ENCODE peak calls at places on chromosome 22, in four cellular contexts. I, X, M and R are unnamed samples.

GRCh38 chr22:41976070-41976901 is 7.0 kb downstream of the SEPTIN3 start:
- DNase-seq in I (no peak), X (peak; percentile 74), M (no peak), R (no peak)

GRCh38 chr22:19966908-19967750 is 25.5 kb upstream of the TXNRD2 start:
- DNase-seq in I (no peak), X (no peak), M (no peak), R (no peak)

GRCh38 chr22:21632237-21632895 is at the start of gene CCDC116:
- DNase-seq in I (no peak), X (peak; percentile 99), M (no peak), R (no peak)

GRCh38 chr22:41380993-41381328 is 781 bp upstream of the TEF start:
- DNase-seq in I (no peak), X (no peak), M (peak; percentile 96), R (no peak)

GRCh38 chr22:19892249-19892879 is 37.7 kb upstream of the GNB1L start:
- DNase-seq in I (no peak), X (peak; percentile 85), M (no peak), R (peak; percentile 76)

GRCh38 chr22:17264321-17265052 is 45.3 kb upstream of the ADA2 start:
- DNase-seq in I (no peak), X (no peak), M (no peak), R (peak; percentile 36)

GRCh38 chr22:30267382-30268302 is 991 bp upstream of the OSM start:
- DNase-seq in I (no peak), X (no peak), M (no peak), R (no peak)

GRCh38 chr22:40922484-40923303 is 28.5 kb upstream of the RBX1 start:
- DNase-seq in I (no peak), X (peak; percentile 26), M (no peak), R (no peak)

GRCh38 chr22:40452730-40453487 is 82.5 kb downstream of the SGSM3 start:
- DNase-seq in I (no peak), X (no peak), M (no peak), R (no peak)

GRCh38 chr22:36606114-36606513 is 77.1 kb upstream of the EIF3D start:
- DNase-seq in I (no peak), X (no peak), M (no peak), R (no peak)

GRCh38 chr22:44366372-44367310 is 53.9 kb upstream of the SHISAL1 start:
- DNase-seq in I (no peak), X (no peak), M (peak; percentile 55), R (no peak)

GRCh38 chr22:21861856-21862255 is 5.6 kb downstream of the MAPK1 start:
- DNase-seq in I (no peak), X (no peak), M (no peak), R (no peak)

GRCh38 chr22:30809086-30809485 is 114.4 kb downstream of the OSBP2 start:
- DNase-seq in I (no peak), X (no peak), M (no peak), R (no peak)

GRCh38 chr22:20738394-20739089 is 35.4 kb upstream of the SERPIND1 start:
- DNase-seq in I (no peak), X (no peak), M (no peak), R (no peak)

GRCh38 chr22:19719488-19720021 is 3.8 kb upstream of the GP1BB start:
- DNase-seq in I (no peak), X (no peak), M (no peak), R (no peak)

GRCh38 chr22:22156716-22157499 is 87.7 kb upstream of the VPREB1 start:
- DNase-seq in I (peak; percentile 21), X (peak; percentile 100), M (no peak), R (no peak)

GRCh38 chr22:49812838-49813237 is 14.8 kb downstream of the BRD1 start:
- DNase-seq in I (no peak), X (no peak), M (peak; percentile 56), R (no peak)

GRCh38 chr22:32904044-32904443 is 102.5 kb downstream of the TIMP3 start:
- DNase-seq in I (no peak), X (peak; percentile 78), M (peak; percentile 71), R (no peak)

GRCh38 chr22:31938258-31938657 is 6.1 kb upstream of the YWHAH start:
- DNase-seq in I (no peak), X (no peak), M (no peak), R (no peak)

GRCh38 chr22:44341431-44342346 is 28.9 kb upstream of the SHISAL1 start:
- DNase-seq in I (no peak), X (no peak), M (peak; percentile 86), R (peak; percentile 66)

GRCh38 chr22:31436132-31436531 is 36.7 kb downstream of the DRG1 start:
- DNase-seq in I (no peak), X (no peak), M (no peak), R (no peak)

GRCh38 chr22:19130959-19131684 is at the start of gene TSSK2:
- DNase-seq in I (no peak), X (no peak), M (no peak), R (no peak)

GRCh38 chr22:39383841-39384625 is 15.5 kb upstream of the TAB1 start:
- DNase-seq in I (no peak), X (no peak), M (no peak), R (no peak)

GRCh38 chr22:44870021-44870420 is 117.6 kb downstream of the ARHGAP8 start:
- DNase-seq in I (no peak), X (peak; percentile 43), M (no peak), R (no peak)

GRCh38 chr22:37226087-37226486 is 13.8 kb upstream of the SSTR3 start:
- DNase-seq in I (no peak), X (no peak), M (no peak), R (no peak)

GRCh38 chr22:42553475-42554361 is at the start of gene SERHL2:
- DNase-seq in I (peak; percentile 31), X (peak; percentile 94), M (peak; percentile 95), R (peak; percentile 93)

GRCh38 chr22:45879552-45879949 is 97.4 kb downstream of the WNT7B start:
- DNase-seq in I (no peak), X (no peak), M (peak; percentile 42), R (no peak)

GRCh38 chr22:22197993-22198402 is 46.6 kb upstream of the VPREB1 start:
- DNase-seq in I (no peak), X (no peak), M (no peak), R (no peak)

GRCh38 chr22:50705851-50706351 is 32.1 kb upstream of the ACR start:
- DNase-seq in I (no peak), X (no peak), M (peak; percentile 62), R (peak; percentile 11)

GRCh38 chr22:24730864-24731263 is 43.7 kb downstream of the PIWIL3 start:
- DNase-seq in I (peak; percentile 9), X (no peak), M (no peak), R (no peak)

GRCh38 chr22:25172153-25172552 is 27.5 kb upstream of the CRYBB3 start:
- DNase-seq in I (no peak), X (no peak), M (no peak), R (no peak)

GRCh38 chr22:43498856-43499253 is 87.0 kb downstream of the MPPED1 start:
- DNase-seq in I (no peak), X (no peak), M (no peak), R (no peak)

GRCh38 chr22:21650823-21651520 is 8.9 kb downstream of the SDF2L1 start:
- DNase-seq in I (no peak), X (no peak), M (no peak), R (no peak)

GRCh38 chr22:26981520-26981919 is 324.1 kb downstream of the MIAT start:
- DNase-seq in I (no peak), X (no peak), M (peak; percentile 92), R (peak; percentile 24)
- TF ChIP-seq EP300 in I (no peak), X (no peak), M (peak; percentile 62), R (no peak)

DNA sequence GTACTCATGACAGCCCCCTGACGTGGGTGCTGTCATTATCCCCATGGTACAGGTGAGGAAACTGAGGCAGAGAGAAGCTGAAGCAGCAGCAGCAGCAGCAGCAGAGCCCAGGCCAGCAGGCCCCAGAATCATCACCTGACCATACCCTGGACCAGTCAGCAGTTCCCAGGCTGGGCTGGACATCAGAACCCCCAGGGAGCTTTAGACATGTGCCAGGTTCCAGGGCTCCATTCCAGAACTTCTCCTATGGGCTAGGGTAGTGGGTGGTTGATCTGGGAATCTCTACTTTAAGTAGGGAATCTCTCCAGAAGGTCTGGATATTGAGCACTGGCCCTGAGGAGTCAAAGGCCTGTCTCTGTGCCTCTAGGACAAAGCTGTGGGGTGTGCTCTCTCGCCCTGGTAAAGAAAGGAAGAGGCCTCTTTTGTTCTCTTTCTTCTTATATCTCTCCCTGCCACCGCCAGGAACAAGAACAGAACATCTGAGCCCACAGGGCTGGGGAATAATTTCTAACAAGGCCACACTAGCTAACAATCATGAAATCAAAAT is 26.6 kb downstream of the MAFF start:
- DNase-seq in I (no peak), X (no peak), M (no peak), R (no peak)
- H3K36me3 ChIP-seq in I (peaks cover 18% of the 10 kb centered on the region), X (peaks cover 25% of the 10 kb centered on the region), M (peaks cover 22% of the 10 kb centered on the region), R (no peaks in the 10 kb centered on the region)

GRCh38 chr22:48579915-48580279 is 1247.8 kb downstream of the BRD1 start:
- DNase-seq in I (no peak), X (no peak), M (no peak), R (no peak)
- H3K27me3 ChIP-seq in I (peaks cover 3% of the 10 kb centered on the region), X (no peaks in the 10 kb centered on the region), M (peaks cover 35% of the 10 kb centered on the region), R (no peaks in the 10 kb centered on the region)

GRCh38 chr22:23325183-23325582 is 144.9 kb downstream of the BCR start:
- DNase-seq in I (no peak), X (no peak), M (no peak), R (no peak)
- TF ChIP-seq EP300 in I (no peak), X (no peak), M (no peak), R (no peak)

GRCh38 chr22:28989912-28990311 is 71.7 kb downstream of the C22orf31 start:
- DNase-seq in I (no peak), X (no peak), M (no peak), R (no peak)

GRCh38 chr22:28986366-28986765 is 75.3 kb downstream of the C22orf31 start:
- DNase-seq in I (no peak), X (no peak), M (no peak), R (no peak)

GRCh38 chr22:28988455-28988854 is 73.2 kb downstream of the C22orf31 start:
- DNase-seq in I (no peak), X (no peak), M (no peak), R (no peak)

GRCh38 chr22:28989035-28989464 is 72.6 kb downstream of the C22orf31 start:
- DNase-seq in I (no peak), X (no peak), M (no peak), R (no peak)

DNA sequence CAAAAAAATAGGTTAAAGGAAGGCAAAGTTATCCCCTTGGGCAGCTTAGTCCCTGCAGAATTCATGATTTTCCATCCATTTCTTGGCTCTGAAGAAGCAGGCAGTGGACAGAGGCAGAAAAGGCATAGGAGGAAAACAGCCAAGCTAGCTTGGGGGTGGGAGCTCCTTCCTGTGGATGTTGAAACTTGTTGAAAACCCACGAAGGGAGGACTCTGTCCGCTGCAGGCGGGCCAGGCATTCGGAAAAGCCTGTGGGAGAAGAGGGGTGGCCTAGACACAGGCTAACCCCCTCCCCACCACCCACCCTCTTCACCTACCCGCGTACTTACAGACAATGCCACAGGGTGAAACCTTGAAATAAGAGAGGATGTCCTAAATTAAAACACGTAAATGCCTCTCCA is 72.1 kb downstream of the C22orf31 start:
- DNase-seq in I (no peak), X (no peak), M (peak; percentile 66), R (no peak)
- H3K36me3 ChIP-seq in I (no peaks in the 10 kb centered on the region), X (peaks cover 30% of the 10 kb centered on the region), M (no peaks in the 10 kb centered on the region), R (no peaks in the 10 kb centered on the region)

GRCh38 chr22:47293368-47294221 is 531.1 kb downstream of the TBC1D22A start:
- DNase-seq in I (no peak), X (no peak), M (no peak), R (no peak)
- H3K27me3 ChIP-seq in I (no peaks in the 10 kb centered on the region), X (peaks cover 56% of the 10 kb centered on the region), M (peaks cover 28% of the 10 kb centered on the region), R (no peaks in the 10 kb centered on the region)